ENCODE peak calls at places on chromosomes 3 and 15, in eight cellular contexts. One of them, this sample, is unnamed.

GRCh38 chr3:184154909-184155643 is at the start of gene DVL3:
- DNase-seq in CD4-positive, alpha-beta T cell: peak
- DNase-seq in bronchial epithelial cell: no peak
- DNase-seq in progenitor cell of endocrine pancreas: peak
- DNase-seq in colonic mucosa: peak
- DNase-seq in heart left ventricle: peak
- DNase-seq in foreskin keratinocyte: no peak
- DNase-seq in endothelial cell: peak
- DNase-seq in this sample: peak

GRCh38 chr3:171420667-171421066 is 39.5 kb downstream of the TNIK start:
- DNase-seq in CD4-positive, alpha-beta T cell: no peak
- DNase-seq in bronchial epithelial cell: no peak
- DNase-seq in progenitor cell of endocrine pancreas: no peak
- DNase-seq in colonic mucosa: no peak
- DNase-seq in heart left ventricle: no peak
- DNase-seq in foreskin keratinocyte: no peak
- DNase-seq in endothelial cell: no peak
- DNase-seq in this sample: no peak

GRCh38 chr3:14248849-14249523 is 70.4 kb downstream of the LSM3 start:
- DNase-seq in CD4-positive, alpha-beta T cell: no peak
- DNase-seq in bronchial epithelial cell: no peak
- DNase-seq in progenitor cell of endocrine pancreas: no peak
- DNase-seq in colonic mucosa: no peak
- DNase-seq in heart left ventricle: no peak
- DNase-seq in foreskin keratinocyte: no peak
- DNase-seq in endothelial cell: no peak
- DNase-seq in this sample: no peak

GRCh38 chr3:157119369-157119951 is 40.5 kb downstream of the CCNL1 start:
- DNase-seq in CD4-positive, alpha-beta T cell: no peak
- DNase-seq in bronchial epithelial cell: no peak
- DNase-seq in progenitor cell of endocrine pancreas: no peak
- DNase-seq in colonic mucosa: peak
- DNase-seq in heart left ventricle: no peak
- DNase-seq in foreskin keratinocyte: no peak
- DNase-seq in endothelial cell: no peak
- DNase-seq in this sample: no peak

GRCh38 chr3:127441764-127442163 is 148.8 kb downstream of the TPRA1 start:
- DNase-seq in CD4-positive, alpha-beta T cell: no peak
- DNase-seq in bronchial epithelial cell: no peak
- DNase-seq in progenitor cell of endocrine pancreas: no peak
- DNase-seq in colonic mucosa: no peak
- DNase-seq in heart left ventricle: no peak
- DNase-seq in foreskin keratinocyte: no peak
- DNase-seq in endothelial cell: no peak
- DNase-seq in this sample: no peak

GRCh38 chr15:65303687-65304392 is 637 bp upstream of the RNU5B-1 start:
- DNase-seq in CD4-positive, alpha-beta T cell: peak
- DNase-seq in bronchial epithelial cell: peak
- DNase-seq in progenitor cell of endocrine pancreas: no peak
- DNase-seq in colonic mucosa: peak
- DNase-seq in heart left ventricle: peak
- DNase-seq in foreskin keratinocyte: peak
- DNase-seq in endothelial cell: no peak
- DNase-seq in this sample: peak

GRCh38 chr3:171443211-171443957 is 16.8 kb downstream of the TNIK start:
- DNase-seq in CD4-positive, alpha-beta T cell: no peak
- DNase-seq in bronchial epithelial cell: no peak
- DNase-seq in progenitor cell of endocrine pancreas: no peak
- DNase-seq in colonic mucosa: no peak
- DNase-seq in heart left ventricle: no peak
- DNase-seq in foreskin keratinocyte: no peak
- DNase-seq in endothelial cell: no peak
- DNase-seq in this sample: no peak

GRCh38 chr3:195522254-195523023 is 20.7 kb downstream of the PPP1R2 start:
- DNase-seq in CD4-positive, alpha-beta T cell: no peak
- DNase-seq in bronchial epithelial cell: peak
- DNase-seq in progenitor cell of endocrine pancreas: no peak
- DNase-seq in colonic mucosa: peak
- DNase-seq in heart left ventricle: no peak
- DNase-seq in foreskin keratinocyte: no peak
- DNase-seq in endothelial cell: peak
- DNase-seq in this sample: peak

GRCh38 chr15:57306305-57306943 is 69.9 kb upstream of the CGNL1 start:
- DNase-seq in CD4-positive, alpha-beta T cell: peak
- DNase-seq in bronchial epithelial cell: peak
- DNase-seq in progenitor cell of endocrine pancreas: peak
- DNase-seq in colonic mucosa: peak
- DNase-seq in heart left ventricle: peak
- DNase-seq in foreskin keratinocyte: peak
- DNase-seq in endothelial cell: peak
- DNase-seq in this sample: peak

GRCh38 chr3:174168026-174168425 is 691.1 kb upstream of the NAALADL2 start:
- DNase-seq in CD4-positive, alpha-beta T cell: no peak
- DNase-seq in bronchial epithelial cell: no peak
- DNase-seq in progenitor cell of endocrine pancreas: no peak
- DNase-seq in colonic mucosa: no peak
- DNase-seq in heart left ventricle: no peak
- DNase-seq in foreskin keratinocyte: no peak
- DNase-seq in endothelial cell: no peak
- DNase-seq in this sample: no peak

GRCh38 chr3:143207338-143207961 is 87.9 kb downstream of the CHST2 start:
- DNase-seq in CD4-positive, alpha-beta T cell: no peak
- DNase-seq in bronchial epithelial cell: peak
- DNase-seq in progenitor cell of endocrine pancreas: no peak
- DNase-seq in colonic mucosa: no peak
- DNase-seq in heart left ventricle: no peak
- DNase-seq in foreskin keratinocyte: peak
- DNase-seq in endothelial cell: no peak
- DNase-seq in this sample: peak

GRCh38 chr15:85407421-85408269 is 27.2 kb downstream of the AKAP13 start:
- DNase-seq in CD4-positive, alpha-beta T cell: no peak
- DNase-seq in bronchial epithelial cell: peak
- DNase-seq in progenitor cell of endocrine pancreas: no peak
- DNase-seq in colonic mucosa: peak
- DNase-seq in heart left ventricle: peak
- DNase-seq in foreskin keratinocyte: peak
- DNase-seq in endothelial cell: no peak
- DNase-seq in this sample: no peak

GRCh38 chr3:185308126-185308754 is 54.4 kb upstream of the EHHADH start:
- DNase-seq in CD4-positive, alpha-beta T cell: no peak
- DNase-seq in bronchial epithelial cell: peak
- DNase-seq in progenitor cell of endocrine pancreas: peak
- DNase-seq in colonic mucosa: peak
- DNase-seq in heart left ventricle: peak
- DNase-seq in foreskin keratinocyte: peak
- DNase-seq in endothelial cell: peak
- DNase-seq in this sample: peak

GRCh38 chr3:105413356-105413887 is 46.7 kb downstream of the ALCAM start:
- DNase-seq in CD4-positive, alpha-beta T cell: no peak
- DNase-seq in bronchial epithelial cell: no peak
- DNase-seq in progenitor cell of endocrine pancreas: no peak
- DNase-seq in colonic mucosa: no peak
- DNase-seq in heart left ventricle: no peak
- DNase-seq in foreskin keratinocyte: no peak
- DNase-seq in endothelial cell: no peak
- DNase-seq in this sample: no peak

GRCh38 chr3:56926513-56927282 is 124.9 kb upstream of the ARHGEF3 start:
- DNase-seq in CD4-positive, alpha-beta T cell: no peak
- DNase-seq in bronchial epithelial cell: peak
- DNase-seq in progenitor cell of endocrine pancreas: no peak
- DNase-seq in colonic mucosa: no peak
- DNase-seq in heart left ventricle: no peak
- DNase-seq in foreskin keratinocyte: peak
- DNase-seq in endothelial cell: no peak
- DNase-seq in this sample: no peak

GRCh38 chr15:77026501-77027110 is 31.7 kb downstream of the PSTPIP1 start:
- DNase-seq in CD4-positive, alpha-beta T cell: no peak
- DNase-seq in bronchial epithelial cell: no peak
- DNase-seq in progenitor cell of endocrine pancreas: peak
- DNase-seq in colonic mucosa: peak
- DNase-seq in heart left ventricle: no peak
- DNase-seq in foreskin keratinocyte: no peak
- DNase-seq in endothelial cell: peak
- DNase-seq in this sample: no peak

GRCh38 chr3:13660042-13660874 is 111.3 kb downstream of the FBLN2 start:
- DNase-seq in CD4-positive, alpha-beta T cell: no peak
- DNase-seq in bronchial epithelial cell: no peak
- DNase-seq in progenitor cell of endocrine pancreas: no peak
- DNase-seq in colonic mucosa: no peak
- DNase-seq in heart left ventricle: no peak
- DNase-seq in foreskin keratinocyte: no peak
- DNase-seq in endothelial cell: no peak
- DNase-seq in this sample: no peak

GRCh38 chr15:29132786-29133185 is 136.8 kb downstream of the NSMCE3 start:
- DNase-seq in CD4-positive, alpha-beta T cell: no peak
- DNase-seq in bronchial epithelial cell: no peak
- DNase-seq in progenitor cell of endocrine pancreas: no peak
- DNase-seq in colonic mucosa: no peak
- DNase-seq in heart left ventricle: no peak
- DNase-seq in foreskin keratinocyte: no peak
- DNase-seq in endothelial cell: no peak
- DNase-seq in this sample: no peak

GRCh38 chr15:26179906-26180305 is 316.8 kb upstream of the ATP10A start:
- DNase-seq in CD4-positive, alpha-beta T cell: no peak
- DNase-seq in bronchial epithelial cell: peak
- DNase-seq in progenitor cell of endocrine pancreas: no peak
- DNase-seq in colonic mucosa: no peak
- DNase-seq in heart left ventricle: no peak
- DNase-seq in foreskin keratinocyte: no peak
- DNase-seq in endothelial cell: peak
- DNase-seq in this sample: peak
- TF ChIP-seq CTCF in CD4-positive, alpha-beta T cell: no peak
- TF ChIP-seq CTCF in bronchial epithelial cell: no peak
- TF ChIP-seq CTCF in progenitor cell of endocrine pancreas: peak
- TF ChIP-seq CTCF in colonic mucosa: no peak
- TF ChIP-seq CTCF in heart left ventricle: peak
- TF ChIP-seq CTCF in foreskin keratinocyte: no peak
- TF ChIP-seq CTCF in endothelial cell: peak
- TF ChIP-seq CTCF in this sample: peak

DNA sequence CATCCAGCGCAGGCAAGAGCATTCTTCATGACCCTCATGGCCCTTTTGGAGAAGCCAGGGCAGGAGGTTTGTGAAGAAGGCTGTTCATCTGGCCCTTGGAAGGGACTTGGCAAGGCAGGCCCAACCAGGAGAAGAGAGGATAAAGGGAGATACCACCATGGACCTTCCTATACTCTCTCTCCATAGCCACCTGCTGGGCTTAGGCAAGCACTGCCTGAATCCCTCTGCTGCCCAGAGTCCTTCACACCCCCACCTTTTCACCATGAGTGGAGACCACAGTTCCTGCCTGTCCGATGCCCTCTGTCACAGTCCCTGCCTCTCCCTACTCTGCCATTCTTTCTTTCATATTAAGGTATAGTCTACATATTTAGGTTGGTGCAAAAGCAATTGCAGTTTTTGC is 10.6 kb upstream of the SFMBT1 start:
- DNase-seq in CD4-positive, alpha-beta T cell: no peak
- DNase-seq in bronchial epithelial cell: no peak
- DNase-seq in progenitor cell of endocrine pancreas: no peak
- DNase-seq in colonic mucosa: no peak
- DNase-seq in heart left ventricle: no peak
- DNase-seq in foreskin keratinocyte: no peak
- DNase-seq in endothelial cell: peak
- DNase-seq in this sample: no peak
- TF ChIP-seq CTCF in CD4-positive, alpha-beta T cell: no peak
- TF ChIP-seq CTCF in bronchial epithelial cell: peak
- TF ChIP-seq CTCF in progenitor cell of endocrine pancreas: peak
- TF ChIP-seq CTCF in colonic mucosa: no peak
- TF ChIP-seq CTCF in heart left ventricle: peak
- TF ChIP-seq CTCF in foreskin keratinocyte: peak
- TF ChIP-seq CTCF in endothelial cell: no peak
- TF ChIP-seq CTCF in this sample: no peak

DNA sequence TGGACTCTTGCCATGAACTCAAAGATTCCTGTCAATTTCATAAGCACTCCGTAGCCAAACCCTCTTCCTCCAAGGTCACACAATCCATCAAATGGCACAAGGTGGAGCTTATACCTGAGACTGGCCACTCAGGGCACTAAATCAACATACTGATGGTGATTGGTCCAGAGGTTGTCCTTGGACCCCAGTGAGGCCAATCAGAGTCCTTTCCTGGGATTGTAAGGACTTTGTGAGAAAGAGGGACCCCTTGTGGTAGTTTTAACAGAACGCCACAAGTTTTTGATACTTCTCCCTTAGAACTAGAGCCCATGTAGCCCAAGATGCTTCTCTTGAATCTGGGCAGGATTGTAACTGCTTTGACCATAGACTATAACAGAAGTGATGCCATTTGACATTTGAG is 44.4 kb upstream of the LARS2 start:
- DNase-seq in CD4-positive, alpha-beta T cell: no peak
- DNase-seq in bronchial epithelial cell: peak
- DNase-seq in progenitor cell of endocrine pancreas: no peak
- DNase-seq in colonic mucosa: no peak
- DNase-seq in heart left ventricle: no peak
- DNase-seq in foreskin keratinocyte: no peak
- DNase-seq in endothelial cell: no peak
- DNase-seq in this sample: no peak
- TF ChIP-seq CTCF in CD4-positive, alpha-beta T cell: no peak
- TF ChIP-seq CTCF in bronchial epithelial cell: no peak
- TF ChIP-seq CTCF in progenitor cell of endocrine pancreas: no peak
- TF ChIP-seq CTCF in colonic mucosa: no peak
- TF ChIP-seq CTCF in heart left ventricle: no peak
- TF ChIP-seq CTCF in foreskin keratinocyte: peak
- TF ChIP-seq CTCF in endothelial cell: no peak
- TF ChIP-seq CTCF in this sample: no peak

GRCh38 chr3:194112120-194113106 is 23.5 kb upstream of the HES1 start:
- DNase-seq in CD4-positive, alpha-beta T cell: no peak
- DNase-seq in bronchial epithelial cell: peak
- DNase-seq in progenitor cell of endocrine pancreas: peak
- DNase-seq in colonic mucosa: peak
- DNase-seq in heart left ventricle: no peak
- DNase-seq in foreskin keratinocyte: peak
- DNase-seq in endothelial cell: no peak
- DNase-seq in this sample: peak
- TF ChIP-seq CTCF in CD4-positive, alpha-beta T cell: no peak
- TF ChIP-seq CTCF in bronchial epithelial cell: no peak
- TF ChIP-seq CTCF in progenitor cell of endocrine pancreas: no peak
- TF ChIP-seq CTCF in colonic mucosa: no peak
- TF ChIP-seq CTCF in heart left ventricle: no peak
- TF ChIP-seq CTCF in foreskin keratinocyte: no peak
- TF ChIP-seq CTCF in endothelial cell: no peak
- TF ChIP-seq CTCF in this sample: no peak

DNA sequence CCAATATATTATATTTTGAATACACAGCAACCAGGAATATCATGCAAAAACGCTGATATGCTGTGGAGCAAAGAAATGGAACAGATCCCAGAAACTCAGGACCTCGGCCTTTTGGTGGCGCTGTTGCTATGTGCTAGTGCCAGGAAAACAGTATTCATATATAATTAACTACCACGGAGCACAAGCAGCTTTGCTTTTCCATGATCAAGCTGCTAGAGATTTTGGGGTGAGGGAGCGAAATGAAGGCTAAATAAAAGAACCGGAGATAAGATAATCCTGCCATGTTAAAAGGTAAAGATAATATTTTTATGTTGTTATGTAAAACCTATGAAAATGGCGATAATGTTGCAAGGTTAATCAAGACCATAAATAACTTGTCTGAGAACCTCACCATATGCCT is 157.7 kb upstream of the FAM3D start:
- DNase-seq in CD4-positive, alpha-beta T cell: no peak
- DNase-seq in bronchial epithelial cell: peak
- DNase-seq in progenitor cell of endocrine pancreas: peak
- DNase-seq in colonic mucosa: peak
- DNase-seq in heart left ventricle: peak
- DNase-seq in foreskin keratinocyte: peak
- DNase-seq in endothelial cell: peak
- DNase-seq in this sample: peak
- TF ChIP-seq CTCF in CD4-positive, alpha-beta T cell: no peak
- TF ChIP-seq CTCF in bronchial epithelial cell: peak
- TF ChIP-seq CTCF in progenitor cell of endocrine pancreas: peak
- TF ChIP-seq CTCF in colonic mucosa: peak
- TF ChIP-seq CTCF in heart left ventricle: peak
- TF ChIP-seq CTCF in foreskin keratinocyte: peak
- TF ChIP-seq CTCF in endothelial cell: peak
- TF ChIP-seq CTCF in this sample: peak

GRCh38 chr3:76728411-76728810 is 311.5 kb upstream of the ROBO2 start:
- DNase-seq in CD4-positive, alpha-beta T cell: no peak
- DNase-seq in bronchial epithelial cell: no peak
- DNase-seq in progenitor cell of endocrine pancreas: no peak
- DNase-seq in colonic mucosa: no peak
- DNase-seq in heart left ventricle: no peak
- DNase-seq in foreskin keratinocyte: no peak
- DNase-seq in endothelial cell: no peak
- DNase-seq in this sample: no peak
- TF ChIP-seq CTCF in CD4-positive, alpha-beta T cell: no peak
- TF ChIP-seq CTCF in bronchial epithelial cell: no peak
- TF ChIP-seq CTCF in progenitor cell of endocrine pancreas: no peak
- TF ChIP-seq CTCF in colonic mucosa: no peak
- TF ChIP-seq CTCF in heart left ventricle: no peak
- TF ChIP-seq CTCF in foreskin keratinocyte: no peak
- TF ChIP-seq CTCF in endothelial cell: no peak
- TF ChIP-seq CTCF in this sample: no peak

This sample was measured in nephron progenitor cell.